ENCODE peak calls at places on chromosomes 13 and 19, in nine cellular contexts. W is AG10803; U is DND-41; B is HuH-7.5; P is NCI-H1048; R is WERI-Rb-1; J is tibial nerve; N is Right ventricle myocardium superior; I is stimulated activated CD8-positive, alpha-beta memory T cell treated with anti-CD3 and anti-CD28 coated beads, Interleukin-7, amount 100 ng/mL, for 1 hour. G is an unnamed sample.
A peak's percentile ranks its signal among the peaks of the same experiment; 100 is the strongest.

GRCh38 chr19:10634430-10634829 is 9.1 kb downstream of the SLC44A2 start:
- DNase-seq in W (no peak), U (no peak), B (no peak), P (no peak), R (no peak), J (no peak), N (no peak), I (no peak), G (no peak)

GRCh38 chr13:99276706-99277105 is 18.5 kb upstream of the GPR18 start:
- DNase-seq in W (no peak), U (no peak), B (no peak), P (no peak), R (no peak), J (no peak), N (no peak), I (no peak), G (no peak)

GRCh38 chr19:40960062-40960685 is 30.9 kb upstream of the CYP2B6 start:
- DNase-seq in W (no peak), U (no peak), B (no peak), P (no peak), R (no peak), J (no peak), N (no peak), I (no peak), G (no peak)

GRCh38 chr19:46674416-46675178 is 13.6 kb upstream of the DACT3 start:
- DNase-seq in W (no peak), U (peak; percentile 19), B (no peak), P (peak; percentile 83), R (peak; percentile 69), J (no peak), N (no peak), I (no peak), G (no peak)

GRCh38 chr19:13163609-13164364 is 13.6 kb downstream of the IER2 start:
- DNase-seq in W (peak; percentile 91), U (peak; percentile 58), B (peak; percentile 46), P (no peak), R (peak; percentile 98), J (peak; percentile 62), N (peak; percentile 77), I (no peak), G (peak; percentile 76)

GRCh38 chr19:54203151-54203611 is 2.5 kb downstream of the RPS9 start:
- DNase-seq in W (peak; percentile 28), U (no peak), B (no peak), P (no peak), R (no peak), J (no peak), N (no peak), I (no peak), G (no peak)

GRCh38 chr13:75217949-75218348 is 264.0 kb downstream of the TBC1D4 start:
- DNase-seq in W (peak; percentile 95), U (no peak), B (no peak), P (no peak), R (no peak), J (no peak), N (no peak), I (no peak), G (peak; percentile 31)

GRCh38 chr13:75792526-75793187 is 156.5 kb downstream of the LMO7 start:
- DNase-seq in W (peak; percentile 53), U (no peak), B (peak; percentile 40), P (no peak), R (no peak), J (no peak), N (no peak), I (no peak), G (no peak)

GRCh38 chr13:112240076-112240475 is 136.1 kb upstream of the SPACA7 start:
- DNase-seq in W (no peak), U (no peak), B (no peak), P (no peak), R (peak; percentile 3), J (no peak), N (no peak), I (no peak), G (no peak)

GRCh38 chr19:3304871-3305423 is 61.4 kb upstream of the NFIC start:
- DNase-seq in W (peak; percentile 33), U (peak; percentile 84), B (peak; percentile 79), P (peak; percentile 46), R (peak; percentile 79), J (peak; percentile 63), N (peak; percentile 72), I (peak; percentile 69), G (no peak)